ENCODE peak calls at places on chromosomes 7 and 10, in six cellular contexts. U is neural progenitor cell, T is GM23248, A is SK-N-SH, G is PC-3, Z is HCT116. M is an unnamed sample.

GRCh38 chr10:12107781-12108180 is 21.7 kb upstream of the SEC61A2 start:
- DNase-seq in U (no peak), T (no peak), A (no peak), G (no peak), Z (no peak), M (no peak)

GRCh38 chr10:79282388-79282787 is 64.9 kb upstream of the PPIF start:
- DNase-seq in U (no peak), T (no peak), A (no peak), G (no peak), Z (no peak), M (no peak)

GRCh38 chr10:61987951-61988379 is 86.5 kb downstream of the ARID5B start:
- DNase-seq in U (no peak), T (peak), A (no peak), G (no peak), Z (no peak), M (peak)

GRCh38 chr7:28369523-28369922 is 42.8 kb upstream of the CREB5 start:
- DNase-seq in U (no peak), T (no peak), A (no peak), G (no peak), Z (no peak), M (no peak)

GRCh38 chr7:72325561-72325960 is 86.6 kb downstream of the CALN1 start:
- DNase-seq in U (no peak), T (no peak), A (no peak), G (peak), Z (no peak), M (no peak)

GRCh38 chr10:83577421-83577820 is 561.9 kb upstream of the GHITM start:
- DNase-seq in U (no peak), T (no peak), A (no peak), G (no peak), Z (no peak), M (no peak)

GRCh38 chr7:37081436-37081835 is 357.1 kb upstream of the AOAH start:
- DNase-seq in U (no peak), T (no peak), A (no peak), G (no peak), Z (no peak), M (peak)

GRCh38 chr10:1392127-1392526 is 335.9 kb downstream of the WDR37 start:
- DNase-seq in U (no peak), T (no peak), A (peak), G (no peak), Z (no peak), M (no peak)

GRCh38 chr10:69123306-69123746 is 652 bp upstream of the VPS26A start:
- DNase-seq in U (peak), T (peak), A (peak), G (peak), Z (peak), M (no peak)

GRCh38 chr10:2980791-2981360 is 86.5 kb upstream of the PFKP start:
- DNase-seq in U (no peak), T (peak), A (no peak), G (no peak), Z (no peak), M (no peak)

GRCh38 chr7:78020131-78020873 is 221.7 kb downstream of the PHTF2 start:
- DNase-seq in U (peak), T (peak), A (peak), G (peak), Z (peak), M (peak)

GRCh38 chr7:81470084-81470723 is 299.6 kb downstream of the HGF start:
- DNase-seq in U (peak), T (peak), A (peak), G (peak), Z (peak), M (peak)

GRCh38 chr10:5641501-5641900 is 24.9 kb downstream of the ASB13 start:
- DNase-seq in U (no peak), T (no peak), A (no peak), G (no peak), Z (no peak), M (no peak)

GRCh38 chr7:107993879-107994278 is 9.1 kb downstream of the LAMB1 start:
- DNase-seq in U (no peak), T (no peak), A (no peak), G (no peak), Z (no peak), M (no peak)

GRCh38 chr10:69572159-69573055 is 815 bp downstream of the NEUROG3 start:
- DNase-seq in U (peak), T (peak), A (peak), G (no peak), Z (no peak), M (no peak)

GRCh38 chr7:98836811-98837631 is 32.8 kb downstream of the TMEM130 start:
- DNase-seq in U (peak), T (peak), A (peak), G (peak), Z (peak), M (peak)

GRCh38 chr7:88881136-88881535 is 85.6 kb upstream of the TEX47 start:
- DNase-seq in U (no peak), T (no peak), A (no peak), G (no peak), Z (no peak), M (no peak)

GRCh38 chr10:29517352-29517923 is 117.3 kb downstream of the SVIL start:
- DNase-seq in U (peak), T (peak), A (peak), G (peak), Z (peak), M (no peak)

GRCh38 chr7:137816696-137817320 is 30.0 kb downstream of the DGKI start:
- DNase-seq in U (peak), T (peak), A (no peak), G (peak), Z (no peak), M (no peak)

GRCh38 chr7:47488969-47489342 is 93.0 kb downstream of the TNS3 start:
- DNase-seq in U (peak), T (no peak), A (no peak), G (no peak), Z (no peak), M (no peak)

GRCh38 chr10:68562666-68563522 is 2.8 kb downstream of the TET1 start:
- DNase-seq in U (peak), T (peak), A (peak), G (no peak), Z (no peak), M (peak)

GRCh38 chr7:154789404-154789803 is 213.5 kb downstream of the PAXIP1 start:
- DNase-seq in U (peak), T (no peak), A (peak), G (peak), Z (peak), M (no peak)

GRCh38 chr10:44980309-44981171 is 1.9 kb upstream of the DEPP1 start:
- DNase-seq in U (no peak), T (peak), A (no peak), G (no peak), Z (no peak), M (no peak)
- H3K9ac ChIP-seq in U (no peak), T (peak), A (peak), G (peak), Z (peak), M (no peak)

GRCh38 chr10:104348601-104349000 is 5.0 kb upstream of the CFAP58 start:
- DNase-seq in U (no peak), T (no peak), A (no peak), G (no peak), Z (no peak), M (no peak)

GRCh38 chr10:104347295-104348045 is 6.2 kb upstream of the CFAP58 start:
- DNase-seq in U (no peak), T (no peak), A (no peak), G (no peak), Z (no peak), M (no peak)

GRCh38 chr10:104351067-104351681 is 2.5 kb upstream of the CFAP58 start:
- DNase-seq in U (no peak), T (peak), A (no peak), G (peak), Z (no peak), M (no peak)

GRCh38 chr10:104350146-104350635 is 3.4 kb upstream of the CFAP58 start:
- DNase-seq in U (peak), T (peak), A (peak), G (peak), Z (peak), M (peak)

GRCh38 chr10:104349623-104350142 is 4.0 kb upstream of the CFAP58 start:
- DNase-seq in U (no peak), T (peak), A (no peak), G (peak), Z (no peak), M (peak)
- H3K4me3 ChIP-seq in U (no peak), T (no peak), A (no peak), G (peak), Z (peak), M (peak)

GRCh38 chr10:86710987-86711236 is 42.6 kb downstream of the LDB3 start:
- DNase-seq in U (no peak), T (no peak), A (no peak), G (no peak), Z (no peak), M (no peak)

GRCh38 chr10:86709786-86710185 is 41.5 kb downstream of the LDB3 start:
- DNase-seq in U (no peak), T (no peak), A (no peak), G (no peak), Z (no peak), M (no peak)

GRCh38 chr10:86708783-86709778 is 40.8 kb downstream of the LDB3 start:
- DNase-seq in U (no peak), T (no peak), A (no peak), G (no peak), Z (no peak), M (no peak)

GRCh38 chr10:86711237-86711956 is 43.1 kb downstream of the LDB3 start:
- DNase-seq in U (peak), T (peak), A (peak), G (peak), Z (peak), M (peak)

GRCh38 chr10:86711957-86712708 is 43.8 kb downstream of the LDB3 start:
- DNase-seq in U (peak), T (no peak), A (peak), G (no peak), Z (no peak), M (peak)
- TF ChIP-seq EZH2phosphoT487 in U (peak), T (no peak), A (no peak), G (no peak), Z (no peak), M (no peak)

GRCh38 chr10:35639651-35640311 is 2.3 kb downstream of the FZD8 start:
- DNase-seq in U (peak), T (peak), A (peak), G (peak), Z (no peak), M (no peak)
- H3K9ac ChIP-seq in U (no peak), T (no peak), A (no peak), G (peak), Z (no peak), M (no peak)

GRCh38 chr7:94228223-94228622 is 166.5 kb upstream of the COL1A2 start:
- DNase-seq in U (no peak), T (no peak), A (no peak), G (no peak), Z (no peak), M (no peak)

GRCh38 chr7:94222516-94222915 is 172.2 kb upstream of the COL1A2 start:
- DNase-seq in U (no peak), T (peak), A (no peak), G (no peak), Z (no peak), M (no peak)

GRCh38 chr7:94228678-94229077 is 166.0 kb upstream of the COL1A2 start:
- DNase-seq in U (no peak), T (no peak), A (peak), G (no peak), Z (no peak), M (no peak)

DNA sequence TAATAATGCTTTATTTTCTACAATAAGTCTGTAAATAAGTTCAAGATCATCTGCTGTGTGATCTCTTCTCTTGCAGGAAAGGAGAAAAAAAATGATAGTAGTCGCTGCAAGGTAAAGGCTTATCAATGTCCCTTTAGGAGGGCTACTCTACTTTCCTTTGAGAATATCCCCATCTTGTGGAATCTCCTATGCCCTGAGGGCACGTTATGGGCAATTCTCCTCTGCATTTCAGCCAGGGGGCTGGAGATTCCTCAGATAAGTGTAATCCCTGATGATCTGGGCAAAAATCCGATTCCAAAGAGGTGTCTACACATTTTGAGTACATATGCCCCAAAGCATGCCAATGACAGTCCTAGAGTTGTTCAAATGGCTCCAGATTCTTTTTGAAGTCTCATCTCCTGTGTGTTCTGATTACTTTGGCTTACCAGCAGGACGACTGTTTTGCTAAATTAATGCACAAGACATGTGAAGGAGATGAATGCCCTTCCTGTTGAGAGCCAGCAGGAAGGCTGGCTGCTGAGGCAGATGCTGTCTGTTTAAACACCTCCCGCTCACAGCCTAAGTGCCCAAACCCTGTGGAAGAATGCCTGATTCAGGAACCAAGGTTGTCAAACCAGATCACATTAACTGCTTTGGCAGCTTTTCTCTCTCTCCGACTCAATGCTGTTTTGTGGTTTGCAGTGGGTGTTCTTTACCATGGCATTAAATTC is 171.2 kb upstream of the COL1A2 start:
- DNase-seq in U (peak), T (peak), A (no peak), G (peak), Z (peak), M (no peak)
- H3K4me3 ChIP-seq in U (peak), T (peak), A (no peak), G (no peak), Z (peak), M (no peak)

DNA sequence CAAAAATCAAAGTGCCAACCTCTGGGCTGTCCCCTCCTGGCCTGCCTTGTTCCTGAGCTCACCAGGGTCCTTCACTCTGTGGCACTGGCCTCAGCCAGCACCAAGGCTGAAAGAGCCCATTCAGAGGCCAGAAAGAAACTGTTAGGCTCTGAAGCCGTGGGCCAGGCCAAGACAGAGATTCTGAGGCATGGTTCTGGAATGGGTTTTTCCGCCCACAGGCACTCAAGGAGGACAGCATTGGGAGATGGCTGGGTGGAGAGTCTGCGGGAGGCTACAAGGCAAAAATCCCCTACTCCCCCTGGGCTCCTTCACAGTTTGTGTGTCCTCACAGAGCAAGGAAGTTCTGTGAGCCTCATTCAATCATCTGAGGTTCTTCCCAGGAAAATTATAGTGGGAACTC is 31.7 kb downstream of the GRIFIN start:
- DNase-seq in U (no peak), T (peak), A (no peak), G (no peak), Z (no peak), M (no peak)
- TF ChIP-seq EZH2phosphoT487 in U (no peak), T (no peak), A (no peak), G (no peak), Z (no peak), M (no peak)

M was measured in MM.1S.